ENCODE peak calls at places on chromosome 17, in ten cellular contexts. V is endothelial cell of umbilical vein, Y is body of pancreas, W is stomach, D is IMR-90, K is tibial nerve, M is heart left ventricle, U is Peyer's patch, F is A549, J is prostate gland. H is an unnamed sample.

GRCh38 chr17:64739316-64740058 is 77.4 kb upstream of the SMURF2 start:
- DNase-seq in V (peak; percentile 73), Y (no peak), W (no peak), D (peak; percentile 84), K (no peak), M (no peak), U (no peak), F (no peak), J (no peak), H (no peak)

GRCh38 chr17:82804442-82805191 is 35.2 kb downstream of the ZNF750 start:
- DNase-seq in V (peak; percentile 9), Y (peak; percentile 44), W (peak; percentile 81), D (peak; percentile 41), K (peak; percentile 70), M (peak; percentile 80), U (no peak), F (no peak), J (peak; percentile 61), H (no peak)

GRCh38 chr17:83201206-83202001 is 122.0 kb downstream of the METRNL start:
- DNase-seq in V (no peak), Y (no peak), W (peak; percentile 20), D (no peak), K (peak; percentile 4), M (no peak), U (peak; percentile 42), F (no peak), J (peak; percentile 2), H (no peak)

GRCh38 chr17:77363821-77364361 is 223.1 kb downstream of the SEC14L1 start:
- DNase-seq in V (peak; percentile 34), Y (peak; percentile 57), W (no peak), D (peak; percentile 58), K (no peak), M (peak; percentile 45), U (peak; percentile 60), F (no peak), J (no peak), H (no peak)

GRCh38 chr17:71530227-71530626 is 590.6 kb upstream of the SOX9 start:
- DNase-seq in V (no peak), Y (no peak), W (no peak), D (no peak), K (no peak), M (no peak), U (no peak), F (no peak), J (peak; percentile 9), H (no peak)

GRCh38 chr17:74873874-74874614 is 1.2 kb upstream of the FDXR start:
- DNase-seq in V (peak; percentile 15), Y (no peak), W (no peak), D (no peak), K (no peak), M (no peak), U (no peak), F (peak; percentile 78), J (no peak), H (peak; percentile 88)

GRCh38 chr17:50772251-50772650 is 4.9 kb upstream of the ANKRD40CL start:
- DNase-seq in V (no peak), Y (no peak), W (no peak), D (no peak), K (no peak), M (no peak), U (peak; percentile 76), F (no peak), J (no peak), H (no peak)

GRCh38 chr17:258045-258734 is 76.7 kb upstream of the DOC2B start:
- DNase-seq in V (no peak), Y (no peak), W (no peak), D (no peak), K (no peak), M (peak; percentile 5), U (peak; percentile 36), F (no peak), J (no peak), H (no peak)

GRCh38 chr17:15220785-15221184 is 44.3 kb downstream of the PMP22 start:
- DNase-seq in V (no peak), Y (no peak), W (no peak), D (no peak), K (no peak), M (no peak), U (no peak), F (no peak), J (no peak), H (no peak)

GRCh38 chr17:30716461-30717289 is 107.8 kb downstream of the CRLF3 start:
- DNase-seq in V (no peak), Y (no peak), W (no peak), D (peak; percentile 16), K (no peak), M (no peak), U (no peak), F (no peak), J (no peak), H (no peak)

GRCh38 chr17:18191071-18191667 is 7.5 kb downstream of the ALKBH5 start:
- DNase-seq in V (peak; percentile 77), Y (peak; percentile 89), W (peak; percentile 91), D (no peak), K (peak; percentile 26), M (peak; percentile 64), U (no peak), F (no peak), J (no peak), H (no peak)

GRCh38 chr17:45876539-45876938 is 17.8 kb upstream of the MAPT start:
- DNase-seq in V (no peak), Y (no peak), W (no peak), D (no peak), K (no peak), M (no peak), U (no peak), F (no peak), J (no peak), H (no peak)

GRCh38 chr17:83083368-83084201 is 4.2 kb downstream of the METRNL start:
- DNase-seq in V (peak; percentile 51), Y (peak; percentile 53), W (no peak), D (peak; percentile 99), K (no peak), M (no peak), U (peak; percentile 66), F (peak; percentile 38), J (no peak), H (peak; percentile 99)

GRCh38 chr17:7221281-7222092 is 1.7 kb downstream of the ACADVL start:
- DNase-seq in V (no peak), Y (peak; percentile 12), W (no peak), D (no peak), K (no peak), M (no peak), U (no peak), F (no peak), J (no peak), H (no peak)
- TF ChIP-seq POLR2A in V (peak; percentile 4), Y (no peak), W (no peak), D (no peak), K (no peak), M (no peak), U (no peak), F (no peak), J (no peak), H (no peak)

GRCh38 chr17:38799501-38800236 is at the start of gene PIP4K2B:
- DNase-seq in V (peak; percentile 96), Y (peak; percentile 97), W (peak; percentile 95), D (peak; percentile 98), K (peak; percentile 88), M (peak; percentile 96), U (peak; percentile 97), F (peak; percentile 99), J (peak; percentile 94), H (peak; percentile 96)
- TF ChIP-seq POLR2A in V (peak; percentile 50), Y (peak; percentile 40), W (no peak), D (peak; percentile 84), K (no peak), M (peak; percentile 57), U (peak; percentile 46), F (peak; percentile 54), J (no peak), H (peak; percentile 57)

DNA sequence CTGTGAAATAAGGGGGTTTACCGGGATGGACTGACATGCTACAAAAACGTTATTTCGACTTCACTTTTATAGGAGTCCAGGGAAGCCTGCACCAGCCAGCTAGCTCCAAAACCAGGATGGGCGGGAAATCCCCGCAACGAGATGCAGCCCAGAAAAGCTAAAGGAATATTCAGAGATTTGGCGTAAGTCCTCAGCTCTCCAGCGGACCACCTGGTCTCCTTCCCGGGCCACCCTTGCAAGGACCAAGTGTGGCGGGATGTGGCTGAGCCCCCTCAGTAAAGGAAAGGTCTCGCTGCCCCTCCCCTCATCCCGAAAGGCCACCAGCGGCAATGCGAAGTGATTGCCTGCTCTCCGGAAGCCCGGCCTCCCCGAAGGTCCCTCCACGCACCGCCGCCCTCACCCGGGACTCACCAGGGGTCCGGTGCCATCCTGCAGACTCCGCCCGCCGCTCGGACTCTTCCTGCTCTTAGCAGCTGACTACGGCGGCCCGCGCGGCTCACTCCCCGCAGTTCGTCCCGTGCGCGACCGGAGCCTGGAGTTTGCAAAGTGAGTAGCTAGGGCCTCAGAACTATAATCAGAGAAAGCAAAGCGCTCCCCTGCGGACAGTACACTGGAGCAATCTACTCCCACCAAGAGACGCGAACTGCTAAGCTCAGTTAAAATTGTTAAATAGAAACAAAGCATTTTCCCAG is at the start of gene STX8:
- DNase-seq in V (peak; percentile 90), Y (peak; percentile 88), W (peak; percentile 92), D (peak; percentile 87), K (peak; percentile 92), M (peak; percentile 92), U (peak; percentile 96), F (peak; percentile 86), J (peak; percentile 87), H (peak; percentile 82)
- TF ChIP-seq POLR2A in V (no peak), Y (no peak), W (no peak), D (no peak), K (no peak), M (peak; percentile 40), U (peak; percentile 43), F (peak; percentile 83), J (no peak), H (peak; percentile 71)

GRCh38 chr17:80946449-80946848 is 45.2 kb upstream of the CHMP6 start:
- DNase-seq in V (no peak), Y (peak; percentile 1), W (no peak), D (no peak), K (no peak), M (no peak), U (no peak), F (no peak), J (no peak), H (no peak)

GRCh38 chr17:80944326-80944725 is 47.3 kb upstream of the CHMP6 start:
- DNase-seq in V (no peak), Y (peak; percentile 4), W (no peak), D (no peak), K (no peak), M (no peak), U (no peak), F (no peak), J (no peak), H (no peak)

GRCh38 chr17:80943346-80944145 is 48.1 kb upstream of the CHMP6 start:
- DNase-seq in V (no peak), Y (peak; percentile 2), W (no peak), D (no peak), K (no peak), M (no peak), U (no peak), F (no peak), J (no peak), H (no peak)

GRCh38 chr17:80947200-80947940 is 44.3 kb upstream of the CHMP6 start:
- DNase-seq in V (no peak), Y (peak; percentile 2), W (no peak), D (no peak), K (no peak), M (no peak), U (no peak), F (no peak), J (no peak), H (no peak)

DNA sequence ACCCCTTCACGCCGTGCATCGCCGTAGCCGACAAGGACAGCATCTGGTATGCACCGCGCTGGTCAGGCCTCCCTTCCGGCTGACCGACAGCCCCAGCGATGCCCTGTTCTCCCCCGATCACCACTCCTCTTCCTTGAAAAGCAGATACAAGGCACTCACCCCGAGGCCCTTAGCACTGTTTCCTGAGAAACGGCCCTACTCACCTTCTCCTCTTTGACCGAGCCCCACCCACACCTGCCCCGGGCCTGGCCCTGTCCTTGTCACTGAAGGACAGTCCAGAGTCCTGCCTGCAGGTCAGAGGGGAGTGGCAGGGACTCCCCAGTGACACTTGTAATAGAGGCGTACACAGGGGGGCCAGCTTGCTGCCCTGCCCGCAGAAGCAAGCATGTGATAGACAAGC is 45.9 kb upstream of the CHMP6 start:
- DNase-seq in V (no peak), Y (peak; percentile 5), W (no peak), D (no peak), K (no peak), M (no peak), U (no peak), F (no peak), J (no peak), H (no peak)
- TF ChIP-seq POLR2A in V (no peak), Y (no peak), W (no peak), D (no peak), K (no peak), M (no peak), U (no peak), F (no peak), J (no peak), H (no peak)